ENCODE peak calls at places on chromosomes 2 and 18, in seven cellular contexts. W, C, F, P, K, R and I are unnamed samples.

GRCh38 chr2:166337932-166338331 is 37.8 kb downstream of the SCN9A start:
- DNase-seq in F (no peak), C (no peak), W (no peak), R (no peak), P (no peak), K (no peak), I (no peak)

GRCh38 chr2:40416486-40416885 is 35.4 kb downstream of the SLC8A1 start:
- DNase-seq in W (no peak), P (no peak), F (peak), K (no peak), C (no peak), R (no peak), I (no peak)

GRCh38 chr2:136008205-136008865 is 22.9 kb upstream of the DARS1 start:
- DNase-seq in R (peak), K (no peak), P (peak), W (peak), C (peak), F (no peak), I (no peak)

GRCh38 chr2:231922311-231922710 is 3.9 kb downstream of the NPPC start:
- DNase-seq in P (no peak), R (peak), K (no peak), W (no peak), F (no peak), C (peak), I (no peak)

GRCh38 chr2:119257198-119257597 is 33.6 kb downstream of the STEAP3 start:
- DNase-seq in R (no peak), W (no peak), P (no peak), C (no peak), F (no peak), K (no peak), I (no peak)

GRCh38 chr2:12442627-12442928 is 274.2 kb upstream of the TRIB2 start:
- DNase-seq in F (peak), R (no peak), K (no peak), C (no peak), P (no peak), W (no peak), I (no peak)

GRCh38 chr18:33116376-33116775 is 324.1 kb downstream of the CCDC178 start:
- DNase-seq in K (no peak), R (peak), P (peak), W (peak), C (peak), F (peak), I (no peak)

GRCh38 chr18:41075212-41075611 is 879.8 kb upstream of the PIK3C3 start:
- DNase-seq in W (no peak), C (no peak), P (no peak), F (peak), K (no peak), R (no peak), I (no peak)

GRCh38 chr2:44668336-44668735 is 273.2 kb upstream of the SIX3 start:
- DNase-seq in R (no peak), K (peak), W (no peak), P (no peak), F (no peak), C (no peak), I (no peak)

GRCh38 chr18:23992119-23992940 is 22.2 kb upstream of the TTC39C start:
- DNase-seq in P (peak), F (peak), R (peak), C (peak), K (no peak), W (no peak), I (peak)

GRCh38 chr2:85907671-85908157 is 18.9 kb upstream of the ST3GAL5 start:
- DNase-seq in F (peak), P (no peak), K (no peak), C (no peak), W (no peak), R (no peak), I (no peak)

GRCh38 chr2:40394597-40394996 is 57.3 kb downstream of the SLC8A1 start:
- DNase-seq in R (no peak), F (no peak), K (no peak), W (peak), C (no peak), P (no peak), I (no peak)

GRCh38 chr2:20561703-20562454 is 89.0 kb downstream of the HS1BP3 start:
- DNase-seq in F (peak), C (no peak), W (no peak), K (no peak), R (no peak), P (no peak), I (no peak)

GRCh38 chr2:47451790-47452189 is 48.8 kb downstream of the MSH2 start:
- DNase-seq in K (no peak), R (no peak), F (no peak), W (no peak), P (no peak), C (no peak), I (no peak)

GRCh38 chr2:99524056-99524455 is 34.2 kb upstream of the REV1 start:
- DNase-seq in R (no peak), F (no peak), W (no peak), K (no peak), C (no peak), P (no peak), I (no peak)

GRCh38 chr2:218400167-218400929 is 680 bp downstream of the CTDSP1 start:
- DNase-seq in F (no peak), R (peak), C (peak), W (peak), K (no peak), P (peak), I (peak)

GRCh38 chr2:166238176-166238575 is 110.4 kb upstream of the SCN1A start:
- DNase-seq in W (no peak), K (no peak), R (no peak), P (no peak), F (no peak), C (no peak), I (no peak)

GRCh38 chr18:25314824-25315223 is 37.1 kb downstream of the ZNF521 start:
- DNase-seq in C (no peak), W (no peak), P (no peak), F (no peak), K (no peak), R (no peak), I (no peak)

GRCh38 chr2:222835142-222835822 is 25.6 kb upstream of the ACSL3 start:
- DNase-seq in P (peak), W (no peak), R (no peak), F (no peak), C (no peak), K (no peak), I (no peak)

GRCh38 chr2:138312061-138312460 is 189.5 kb upstream of the SPOPL start:
- DNase-seq in K (no peak), W (no peak), P (no peak), C (no peak), F (no peak), R (no peak), I (no peak)

GRCh38 chr2:138307099-138307498 is 194.5 kb upstream of the SPOPL start:
- DNase-seq in R (no peak), F (no peak), C (no peak), K (no peak), W (no peak), P (no peak), I (no peak)

GRCh38 chr2:138309760-138310159 is 191.8 kb upstream of the SPOPL start:
- DNase-seq in F (no peak), R (no peak), K (no peak), P (no peak), C (no peak), W (no peak), I (no peak)

DNA sequence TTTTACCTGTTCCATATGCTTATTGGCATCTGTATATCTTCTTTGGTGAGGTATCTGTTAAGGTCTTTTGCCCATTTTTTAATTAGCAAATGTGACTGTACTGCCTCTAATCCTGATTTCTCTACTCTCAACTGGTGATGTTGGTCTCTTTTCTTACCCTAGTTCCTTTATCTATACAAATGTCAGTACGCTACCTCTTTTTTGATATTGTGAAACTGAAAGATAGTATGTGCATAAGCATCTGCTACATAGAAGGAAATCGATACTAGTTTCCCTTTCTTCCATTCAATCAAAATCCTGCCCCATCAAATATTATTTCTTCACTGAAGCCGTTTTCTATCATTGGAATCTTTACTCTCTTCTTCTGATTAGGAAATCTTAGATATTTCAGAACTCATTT is 194.9 kb upstream of the SPOPL start:
- DNase-seq in W (no peak), F (no peak), C (no peak), K (no peak), P (no peak), R (no peak), I (no peak)
- H3K27ac ChIP-seq in W (no peak), F (no peak), C (no peak), K (no peak), P (no peak), R (no peak), I (no peak)

DNA sequence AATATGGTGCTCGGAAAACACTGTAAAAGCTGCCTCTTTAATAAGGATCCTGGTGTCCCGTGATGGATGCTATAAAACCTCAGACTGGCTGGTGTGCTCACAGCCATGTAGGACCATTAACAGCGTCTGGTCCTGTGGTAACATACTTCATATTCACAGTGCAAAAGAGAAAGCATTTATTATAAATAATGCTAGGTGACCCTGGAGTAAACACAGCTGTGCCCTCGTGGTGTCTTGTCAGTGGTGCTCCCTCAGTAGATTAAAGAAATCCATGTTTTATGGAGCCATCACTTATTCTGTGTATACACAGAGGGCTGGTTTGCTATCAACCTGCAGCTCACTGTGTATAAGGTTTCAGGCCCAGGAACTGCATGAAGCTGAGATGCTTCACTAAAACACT is 106.9 kb downstream of the CDK15 start:
- DNase-seq in R (no peak), C (no peak), F (no peak), W (no peak), P (no peak), K (no peak), I (no peak)
- H3K27ac ChIP-seq in R (no peak), C (no peak), F (no peak), W (no peak), P (no peak), K (no peak), I (no peak)

GRCh38 chr2:169050476-169051240 is 18.7 kb upstream of the DHRS9 start:
- DNase-seq in F (peak), K (no peak), C (no peak), R (no peak), P (no peak), W (no peak), I (no peak)

GRCh38 chr2:169047253-169048250 is 16.4 kb upstream of the ABCB11 start:
- DNase-seq in K (no peak), R (peak), C (no peak), F (no peak), W (no peak), P (no peak), I (no peak)

GRCh38 chr2:169042856-169043255 is 11.7 kb upstream of the ABCB11 start:
- DNase-seq in F (no peak), W (no peak), C (no peak), P (no peak), K (no peak), R (no peak), I (no peak)

GRCh38 chr2:169049142-169049541 is 18.0 kb upstream of the ABCB11 start:
- DNase-seq in P (no peak), W (no peak), C (no peak), K (no peak), F (no peak), R (no peak), I (no peak)

DNA sequence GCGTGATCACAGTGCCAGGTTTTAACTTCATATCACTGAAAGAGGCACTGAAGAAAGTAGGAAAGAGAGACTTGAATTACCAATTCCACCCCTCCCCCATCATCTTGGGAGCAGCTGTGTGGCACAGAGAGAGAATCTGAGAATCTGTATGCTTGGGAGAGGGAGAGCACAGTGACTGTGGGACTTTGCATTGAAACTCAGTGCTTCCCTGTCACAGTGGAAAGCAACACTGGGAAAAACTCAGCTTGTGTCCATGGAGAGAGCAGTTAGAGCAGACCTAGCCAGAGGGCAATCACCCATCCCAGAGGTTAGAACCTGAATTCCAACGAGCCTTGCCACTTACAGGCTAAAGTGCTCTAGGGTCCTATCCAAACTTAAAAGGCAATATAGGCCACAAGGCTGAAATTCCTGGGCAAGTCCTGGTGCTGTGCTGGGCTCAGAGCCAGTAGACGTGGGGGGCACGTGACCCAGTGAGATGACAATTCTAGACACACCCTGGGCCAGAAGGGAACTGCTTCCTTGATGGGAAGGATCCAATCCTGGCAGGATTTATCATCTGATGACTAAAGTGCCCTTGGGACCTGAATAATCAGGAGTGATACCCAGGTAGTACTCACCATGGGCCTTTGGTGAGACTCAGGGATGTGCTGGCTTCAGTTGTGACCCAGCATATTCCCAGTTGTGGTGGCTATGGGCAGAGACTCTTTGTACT is 15.5 kb upstream of the ABCB11 start:
- DNase-seq in R (no peak), W (no peak), K (no peak), C (no peak), P (no peak), F (no peak), I (no peak)
- H3K27ac ChIP-seq in R (no peak), W (no peak), K (no peak), C (no peak), P (no peak), F (no peak), I (no peak)

GRCh38 chr2:189629553-189630453 is 31.5 kb upstream of the ASNSD1 start:
- DNase-seq in W (no peak), K (no peak), P (no peak), C (no peak), R (no peak), F (no peak), I (no peak)

GRCh38 chr2:189625636-189626035 is 35.6 kb upstream of the ASNSD1 start:
- DNase-seq in C (no peak), R (no peak), F (no peak), K (no peak), W (no peak), P (no peak), I (no peak)

GRCh38 chr2:189631849-189632248 is 29.4 kb upstream of the ASNSD1 start:
- DNase-seq in W (no peak), R (no peak), K (no peak), C (no peak), P (no peak), F (no peak), I (no peak)

GRCh38 chr2:189627789-189628188 is 33.5 kb upstream of the ASNSD1 start:
- DNase-seq in P (no peak), F (no peak), C (no peak), W (no peak), R (no peak), K (no peak), I (no peak)

GRCh38 chr2:189628817-189629552 is 32.3 kb upstream of the ASNSD1 start:
- DNase-seq in W (no peak), R (no peak), F (no peak), C (no peak), P (no peak), K (peak), I (no peak)
- H3K27ac ChIP-seq in W (no peak), R (peak), F (no peak), C (no peak), P (no peak), K (no peak), I (no peak)

GRCh38 chr2:42840141-42840540 is 47.8 kb upstream of the HAAO start:
- DNase-seq in F (no peak), P (no peak), K (no peak), R (no peak), W (no peak), C (no peak), I (no peak)
- H3K27ac ChIP-seq in F (no peak), P (no peak), K (no peak), R (no peak), W (no peak), C (no peak), I (no peak)

DNA sequence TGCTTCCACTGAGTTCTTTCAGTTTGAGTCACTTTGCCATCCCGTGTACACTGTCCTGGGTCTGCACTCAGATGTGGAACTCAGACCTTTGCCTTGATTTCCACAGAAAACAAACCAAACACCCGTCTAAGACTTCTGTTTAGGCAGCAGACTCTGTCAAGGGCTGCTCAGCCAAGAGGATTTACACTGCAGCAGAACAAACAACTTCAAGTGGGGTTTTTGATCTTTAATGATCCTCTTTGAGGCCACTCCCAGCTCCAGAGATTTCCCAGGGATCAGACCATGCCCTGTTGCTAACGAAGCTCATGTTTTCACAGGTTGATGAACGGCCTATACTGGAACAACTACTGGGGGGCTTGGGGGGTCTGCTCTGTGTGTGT is 52.5 kb upstream of the LGALSL start:
- DNase-seq in W (no peak), R (no peak), K (no peak), C (no peak), F (no peak), P (no peak), I (no peak)
- H3K27ac ChIP-seq in W (no peak), R (peak), K (peak), C (peak), F (no peak), P (no peak), I (no peak)

GRCh38 chr2:70509565-70509964 is 44.1 kb downstream of the TGFA start:
- DNase-seq in P (peak), W (no peak), K (no peak), R (no peak), C (no peak), F (no peak), I (no peak)

GRCh38 chr2:70510213-70510820 is 43.3 kb downstream of the TGFA start:
- DNase-seq in F (no peak), P (no peak), R (no peak), W (peak), C (no peak), K (no peak), I (no peak)

GRCh38 chr2:70511986-70512729 is 41.5 kb downstream of the TGFA start:
- DNase-seq in K (no peak), R (no peak), P (no peak), F (no peak), C (no peak), W (no peak), I (no peak)

GRCh38 chr2:70505613-70506391 is 47.8 kb downstream of the TGFA start:
- DNase-seq in C (no peak), P (no peak), W (no peak), K (no peak), R (no peak), F (no peak), I (no peak)

GRCh38 chr2:70508711-70509462 is 44.7 kb downstream of the TGFA start:
- DNase-seq in P (no peak), W (no peak), R (no peak), F (no peak), K (no peak), C (no peak), I (no peak)
- H3K27ac ChIP-seq in P (peak), W (no peak), R (no peak), F (no peak), K (no peak), C (no peak), I (no peak)